ENCODE peak calls at places on chromosomes 11 and 22, in seven cellular contexts. One of them, this sample, is unnamed.

GRCh38 chr22:20115691-20116375 is at the start of gene RANBP1:
- DNase-seq in upper lobe of right lung: peak; percentile 64
- DNase-seq in A549: no peak
- DNase-seq in fibroblast of lung: no peak
- DNase-seq in left ventricle myocardium inferior: peak; percentile 13
- DNase-seq in HepG2: no peak
- DNase-seq in A673: no peak
- DNase-seq in this sample: no peak

GRCh38 chr11:107696140-107696539 is 15.7 kb downstream of the SLN start:
- DNase-seq in upper lobe of right lung: no peak
- DNase-seq in A549: peak; percentile 71
- DNase-seq in fibroblast of lung: peak; percentile 93
- DNase-seq in left ventricle myocardium inferior: no peak
- DNase-seq in HepG2: no peak
- DNase-seq in A673: peak; percentile 30
- DNase-seq in this sample: no peak

GRCh38 chr11:120134931-120135228 is 3.0 kb downstream of the TRIM29 start:
- DNase-seq in upper lobe of right lung: peak; percentile 57
- DNase-seq in A549: no peak
- DNase-seq in fibroblast of lung: no peak
- DNase-seq in left ventricle myocardium inferior: no peak
- DNase-seq in HepG2: no peak
- DNase-seq in A673: no peak
- DNase-seq in this sample: no peak

GRCh38 chr11:60498853-60499252 is 6.3 kb downstream of the MS4A12 start:
- DNase-seq in upper lobe of right lung: no peak
- DNase-seq in A549: no peak
- DNase-seq in fibroblast of lung: no peak
- DNase-seq in left ventricle myocardium inferior: no peak
- DNase-seq in HepG2: no peak
- DNase-seq in A673: no peak
- DNase-seq in this sample: no peak

GRCh38 chr11:120057595-120058581 is 80.0 kb downstream of the TRIM29 start:
- DNase-seq in upper lobe of right lung: no peak
- DNase-seq in A549: peak; percentile 5
- DNase-seq in fibroblast of lung: no peak
- DNase-seq in left ventricle myocardium inferior: no peak
- DNase-seq in HepG2: peak; percentile 5
- DNase-seq in A673: no peak
- DNase-seq in this sample: no peak

GRCh38 chr11:41201156-41201555 is 258.3 kb downstream of the LRRC4C start:
- DNase-seq in upper lobe of right lung: no peak
- DNase-seq in A549: peak; percentile 28
- DNase-seq in fibroblast of lung: peak; percentile 28
- DNase-seq in left ventricle myocardium inferior: no peak
- DNase-seq in HepG2: peak; percentile 21
- DNase-seq in A673: peak; percentile 86
- DNase-seq in this sample: no peak

GRCh38 chr11:120205596-120206161 is 5.2 kb upstream of the OAF start:
- DNase-seq in upper lobe of right lung: no peak
- DNase-seq in A549: peak; percentile 10
- DNase-seq in fibroblast of lung: peak; percentile 81
- DNase-seq in left ventricle myocardium inferior: no peak
- DNase-seq in HepG2: no peak
- DNase-seq in A673: no peak
- DNase-seq in this sample: no peak

GRCh38 chr11:68966894-68967780 is 13.6 kb downstream of the MRGPRD start:
- DNase-seq in upper lobe of right lung: peak; percentile 12
- DNase-seq in A549: no peak
- DNase-seq in fibroblast of lung: no peak
- DNase-seq in left ventricle myocardium inferior: no peak
- DNase-seq in HepG2: no peak
- DNase-seq in A673: no peak
- DNase-seq in this sample: no peak

GRCh38 chr11:5198285-5198684 is 2.2 kb downstream of the OR51V1 start:
- DNase-seq in upper lobe of right lung: no peak
- DNase-seq in A549: no peak
- DNase-seq in fibroblast of lung: no peak
- DNase-seq in left ventricle myocardium inferior: no peak
- DNase-seq in HepG2: no peak
- DNase-seq in A673: no peak
- DNase-seq in this sample: no peak

GRCh38 chr22:21937821-21938070 is 14.9 kb downstream of the PPM1F start:
- DNase-seq in upper lobe of right lung: no peak
- DNase-seq in A549: no peak
- DNase-seq in fibroblast of lung: no peak
- DNase-seq in left ventricle myocardium inferior: peak; percentile 64
- DNase-seq in HepG2: no peak
- DNase-seq in A673: no peak
- DNase-seq in this sample: no peak

GRCh38 chr22:21984793-21985192 is 2.2 kb upstream of the TOP3B start:
- DNase-seq in upper lobe of right lung: no peak
- DNase-seq in A549: peak; percentile 58
- DNase-seq in fibroblast of lung: peak; percentile 16
- DNase-seq in left ventricle myocardium inferior: no peak
- DNase-seq in HepG2: no peak
- DNase-seq in A673: no peak
- DNase-seq in this sample: no peak

GRCh38 chr22:35315141-35315854 is 15.6 kb downstream of the TOM1 start:
- DNase-seq in upper lobe of right lung: peak; percentile 59
- DNase-seq in A549: no peak
- DNase-seq in fibroblast of lung: no peak
- DNase-seq in left ventricle myocardium inferior: peak; percentile 52
- DNase-seq in HepG2: no peak
- DNase-seq in A673: no peak
- DNase-seq in this sample: no peak

GRCh38 chr22:44345872-44346271 is 33.1 kb upstream of the SHISAL1 start:
- DNase-seq in upper lobe of right lung: no peak
- DNase-seq in A549: no peak
- DNase-seq in fibroblast of lung: no peak
- DNase-seq in left ventricle myocardium inferior: no peak
- DNase-seq in HepG2: no peak
- DNase-seq in A673: no peak
- DNase-seq in this sample: no peak

GRCh38 chr22:37020192-37020479 is 594 bp downstream of the MPST start:
- DNase-seq in upper lobe of right lung: no peak
- DNase-seq in A549: peak; percentile 61
- DNase-seq in fibroblast of lung: peak; percentile 62
- DNase-seq in left ventricle myocardium inferior: no peak
- DNase-seq in HepG2: no peak
- DNase-seq in A673: peak; percentile 63
- DNase-seq in this sample: no peak

GRCh38 chr11:68773521-68774187 is 22.3 kb upstream of the TESMIN start:
- DNase-seq in upper lobe of right lung: no peak
- DNase-seq in A549: no peak
- DNase-seq in fibroblast of lung: peak; percentile 99
- DNase-seq in left ventricle myocardium inferior: no peak
- DNase-seq in HepG2: no peak
- DNase-seq in A673: no peak
- DNase-seq in this sample: no peak

GRCh38 chr22:48442663-48443062 is 1385.0 kb downstream of the BRD1 start:
- DNase-seq in upper lobe of right lung: no peak
- DNase-seq in A549: no peak
- DNase-seq in fibroblast of lung: no peak
- DNase-seq in left ventricle myocardium inferior: no peak
- DNase-seq in HepG2: no peak
- DNase-seq in A673: no peak
- DNase-seq in this sample: no peak
- H3K9me3 ChIP-seq in upper lobe of right lung: no peaks in the 10 kb centered on the region
- H3K9me3 ChIP-seq in A549: no peaks in the 10 kb centered on the region
- H3K9me3 ChIP-seq in fibroblast of lung: no peaks in the 10 kb centered on the region
- H3K9me3 ChIP-seq in left ventricle myocardium inferior: no peaks in the 10 kb centered on the region
- H3K9me3 ChIP-seq in HepG2: no peaks in the 10 kb centered on the region
- H3K9me3 ChIP-seq in A673: no peaks in the 10 kb centered on the region
- H3K9me3 ChIP-seq in this sample: no peaks in the 10 kb centered on the region

GRCh38 chr11:1936781-1937615 is 10.1 kb upstream of the MRPL23 start:
- DNase-seq in upper lobe of right lung: peak; percentile 62
- DNase-seq in A549: no peak
- DNase-seq in fibroblast of lung: no peak
- DNase-seq in left ventricle myocardium inferior: peak; percentile 11
- DNase-seq in HepG2: no peak
- DNase-seq in A673: no peak
- DNase-seq in this sample: no peak

GRCh38 chr11:1939006-1939626 is 8.0 kb upstream of the MRPL23 start:
- DNase-seq in upper lobe of right lung: peak; percentile 42
- DNase-seq in A549: no peak
- DNase-seq in fibroblast of lung: no peak
- DNase-seq in left ventricle myocardium inferior: no peak
- DNase-seq in HepG2: no peak
- DNase-seq in A673: no peak
- DNase-seq in this sample: no peak

GRCh38 chr11:1936072-1936780 is 10.9 kb upstream of the MRPL23 start:
- DNase-seq in upper lobe of right lung: peak; percentile 61
- DNase-seq in A549: no peak
- DNase-seq in fibroblast of lung: no peak
- DNase-seq in left ventricle myocardium inferior: peak; percentile 10
- DNase-seq in HepG2: no peak
- DNase-seq in A673: no peak
- DNase-seq in this sample: no peak

GRCh38 chr11:1937616-1938342 is 9.4 kb upstream of the MRPL23 start:
- DNase-seq in upper lobe of right lung: peak; percentile 47
- DNase-seq in A549: no peak
- DNase-seq in fibroblast of lung: no peak
- DNase-seq in left ventricle myocardium inferior: no peak
- DNase-seq in HepG2: no peak
- DNase-seq in A673: no peak
- DNase-seq in this sample: peak; percentile 9

GRCh38 chr11:1938343-1939005 is 8.7 kb upstream of the MRPL23 start:
- DNase-seq in upper lobe of right lung: peak; percentile 62
- DNase-seq in A549: no peak
- DNase-seq in fibroblast of lung: no peak
- DNase-seq in left ventricle myocardium inferior: peak; percentile 14
- DNase-seq in HepG2: no peak
- DNase-seq in A673: no peak
- DNase-seq in this sample: no peak
- H3K4me1 ChIP-seq in upper lobe of right lung: no peaks in the 10 kb centered on the region
- H3K4me1 ChIP-seq in A549: no peaks in the 10 kb centered on the region
- H3K4me1 ChIP-seq in fibroblast of lung: no peaks in the 10 kb centered on the region
- H3K4me1 ChIP-seq in left ventricle myocardium inferior: peaks cover 21% of the 10 kb centered on the region
- H3K4me1 ChIP-seq in HepG2: no peaks in the 10 kb centered on the region
- H3K4me1 ChIP-seq in A673: no peaks in the 10 kb centered on the region
- H3K4me1 ChIP-seq in this sample: no peaks in the 10 kb centered on the region

GRCh38 chr11:94139421-94139820 is 10.8 kb downstream of the PANX1 start:
- DNase-seq in upper lobe of right lung: no peak
- DNase-seq in A549: no peak
- DNase-seq in fibroblast of lung: no peak
- DNase-seq in left ventricle myocardium inferior: no peak
- DNase-seq in HepG2: no peak
- DNase-seq in A673: no peak
- DNase-seq in this sample: no peak

GRCh38 chr11:94142308-94143277 is 14.0 kb downstream of the PANX1 start:
- DNase-seq in upper lobe of right lung: no peak
- DNase-seq in A549: no peak
- DNase-seq in fibroblast of lung: no peak
- DNase-seq in left ventricle myocardium inferior: no peak
- DNase-seq in HepG2: peak; percentile 56
- DNase-seq in A673: no peak
- DNase-seq in this sample: no peak

GRCh38 chr11:94144233-94144632 is 15.6 kb downstream of the PANX1 start:
- DNase-seq in upper lobe of right lung: no peak
- DNase-seq in A549: no peak
- DNase-seq in fibroblast of lung: no peak
- DNase-seq in left ventricle myocardium inferior: no peak
- DNase-seq in HepG2: no peak
- DNase-seq in A673: no peak
- DNase-seq in this sample: no peak

GRCh38 chr11:94141511-94142307 is 13.1 kb downstream of the PANX1 start:
- DNase-seq in upper lobe of right lung: no peak
- DNase-seq in A549: no peak
- DNase-seq in fibroblast of lung: no peak
- DNase-seq in left ventricle myocardium inferior: no peak
- DNase-seq in HepG2: no peak
- DNase-seq in A673: no peak
- DNase-seq in this sample: no peak

GRCh38 chr11:94140154-94140655 is 11.6 kb downstream of the PANX1 start:
- DNase-seq in upper lobe of right lung: no peak
- DNase-seq in A549: no peak
- DNase-seq in fibroblast of lung: no peak
- DNase-seq in left ventricle myocardium inferior: no peak
- DNase-seq in HepG2: no peak
- DNase-seq in A673: no peak
- DNase-seq in this sample: no peak
- H3K27ac ChIP-seq in upper lobe of right lung: no peak overlapping the region
- H3K27ac ChIP-seq in A549: no peak overlapping the region
- H3K27ac ChIP-seq in fibroblast of lung: no peak overlapping the region
- H3K27ac ChIP-seq in left ventricle myocardium inferior: no peak overlapping the region
- H3K27ac ChIP-seq in HepG2: no peak overlapping the region
- H3K27ac ChIP-seq in A673: no peak overlapping the region
- H3K27ac ChIP-seq in this sample: no peak overlapping the region

GRCh38 chr22:49528420-49528720 is 299.3 kb downstream of the BRD1 start:
- DNase-seq in upper lobe of right lung: no peak
- DNase-seq in A549: no peak
- DNase-seq in fibroblast of lung: no peak
- DNase-seq in left ventricle myocardium inferior: no peak
- DNase-seq in HepG2: no peak
- DNase-seq in A673: no peak
- DNase-seq in this sample: no peak

GRCh38 chr22:49530671-49531532 is 296.8 kb downstream of the BRD1 start:
- DNase-seq in upper lobe of right lung: no peak
- DNase-seq in A549: no peak
- DNase-seq in fibroblast of lung: no peak
- DNase-seq in left ventricle myocardium inferior: no peak
- DNase-seq in HepG2: no peak
- DNase-seq in A673: no peak
- DNase-seq in this sample: no peak

GRCh38 chr22:49525776-49526535 is 301.7 kb downstream of the BRD1 start:
- DNase-seq in upper lobe of right lung: no peak
- DNase-seq in A549: no peak
- DNase-seq in fibroblast of lung: no peak
- DNase-seq in left ventricle myocardium inferior: no peak
- DNase-seq in HepG2: no peak
- DNase-seq in A673: no peak
- DNase-seq in this sample: no peak

GRCh38 chr22:49525366-49525765 is 302.3 kb downstream of the BRD1 start:
- DNase-seq in upper lobe of right lung: no peak
- DNase-seq in A549: no peak
- DNase-seq in fibroblast of lung: no peak
- DNase-seq in left ventricle myocardium inferior: no peak
- DNase-seq in HepG2: no peak
- DNase-seq in A673: no peak
- DNase-seq in this sample: no peak

DNA sequence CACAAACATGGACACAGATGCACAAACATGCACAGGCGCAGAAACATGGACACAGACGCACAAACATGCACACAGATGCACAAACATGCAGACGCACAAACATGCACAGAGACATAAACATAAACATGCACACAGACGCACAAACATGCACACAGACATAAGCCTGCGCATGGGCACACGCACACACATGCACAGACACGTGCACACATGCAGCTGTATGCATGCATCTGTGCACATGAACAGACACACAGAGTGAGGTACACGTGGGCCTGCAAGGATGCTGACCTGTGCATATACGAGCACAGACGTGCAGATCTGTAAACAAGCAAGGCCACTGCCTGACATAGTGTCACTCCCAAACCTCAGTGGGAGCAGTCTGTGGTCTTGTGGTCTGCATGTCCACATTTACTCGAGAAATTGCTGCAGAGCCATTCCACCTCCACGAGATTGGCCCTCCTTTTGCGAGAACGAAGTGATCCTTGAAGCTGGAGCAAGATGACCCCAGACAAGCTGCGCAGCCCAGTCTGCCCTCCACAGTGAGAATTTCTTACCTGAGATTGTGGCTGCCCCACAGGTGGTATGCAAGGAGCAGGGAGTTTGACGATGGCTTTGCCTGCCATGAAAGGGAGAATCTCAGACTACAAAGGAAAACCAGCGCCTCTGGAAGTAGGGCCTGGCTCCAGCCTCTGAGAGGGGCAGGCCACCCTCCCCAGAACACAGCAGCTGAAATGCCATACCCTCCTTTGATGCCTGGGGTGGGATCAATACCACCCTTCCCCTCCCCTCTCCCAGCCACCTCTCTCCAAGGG is 299.9 kb downstream of the BRD1 start:
- DNase-seq in upper lobe of right lung: no peak
- DNase-seq in A549: no peak
- DNase-seq in fibroblast of lung: no peak
- DNase-seq in left ventricle myocardium inferior: no peak
- DNase-seq in HepG2: no peak
- DNase-seq in A673: no peak
- DNase-seq in this sample: no peak
- H3K9me3 ChIP-seq in upper lobe of right lung: no peaks in the 10 kb centered on the region
- H3K9me3 ChIP-seq in A549: no peaks in the 10 kb centered on the region
- H3K9me3 ChIP-seq in fibroblast of lung: peaks cover 5% of the 10 kb centered on the region
- H3K9me3 ChIP-seq in left ventricle myocardium inferior: peaks cover 8% of the 10 kb centered on the region
- H3K9me3 ChIP-seq in HepG2: no peaks in the 10 kb centered on the region
- H3K9me3 ChIP-seq in A673: no peaks in the 10 kb centered on the region
- H3K9me3 ChIP-seq in this sample: no peaks in the 10 kb centered on the region

This sample was measured in CD4-positive, alpha-beta memory T cell.